ENCODE peak calls at places on chromosomes 11 and 22, in eight cellular contexts. One of them, this sample, is unnamed.

GRCh38 chr11:83006877-83007330 is 64.8 kb downstream of the RAB30 start:
- DNase-seq in HEK293T: no peak
- DNase-seq in head of caudate nucleus: no peak
- DNase-seq in activated T-cell treated with anti-CD3 and anti-CD28 coated beads for 4 hours: no peak
- DNase-seq in RPMI8226: peak
- DNase-seq in AML-193: no peak
- DNase-seq in HCEC 1CT: no peak
- DNase-seq in stimulated activated CD4-positive, alpha-beta T cell treated with anti-CD3 and anti-CD28 coated beads, Interleukin-4, amount 100 ng/mL, for 48 hours: no peak
- DNase-seq in this sample: no peak

GRCh38 chr11:895331-896223 is 15.0 kb downstream of the CHID1 start:
- DNase-seq in HEK293T: no peak
- DNase-seq in head of caudate nucleus: no peak
- DNase-seq in activated T-cell treated with anti-CD3 and anti-CD28 coated beads for 4 hours: no peak
- DNase-seq in RPMI8226: no peak
- DNase-seq in AML-193: no peak
- DNase-seq in HCEC 1CT: no peak
- DNase-seq in stimulated activated CD4-positive, alpha-beta T cell treated with anti-CD3 and anti-CD28 coated beads, Interleukin-4, amount 100 ng/mL, for 48 hours: no peak
- DNase-seq in this sample: no peak

GRCh38 chr22:49906799-49907290 is 11.4 kb downstream of the ALG12 start:
- DNase-seq in HEK293T: no peak
- DNase-seq in head of caudate nucleus: no peak
- DNase-seq in activated T-cell treated with anti-CD3 and anti-CD28 coated beads for 4 hours: no peak
- DNase-seq in RPMI8226: no peak
- DNase-seq in AML-193: no peak
- DNase-seq in HCEC 1CT: no peak
- DNase-seq in stimulated activated CD4-positive, alpha-beta T cell treated with anti-CD3 and anti-CD28 coated beads, Interleukin-4, amount 100 ng/mL, for 48 hours: no peak
- DNase-seq in this sample: no peak

GRCh38 chr11:1718326-1718725 is 21.3 kb downstream of the KRTAP5-6 start:
- DNase-seq in HEK293T: no peak
- DNase-seq in head of caudate nucleus: no peak
- DNase-seq in activated T-cell treated with anti-CD3 and anti-CD28 coated beads for 4 hours: no peak
- DNase-seq in RPMI8226: no peak
- DNase-seq in AML-193: no peak
- DNase-seq in HCEC 1CT: no peak
- DNase-seq in stimulated activated CD4-positive, alpha-beta T cell treated with anti-CD3 and anti-CD28 coated beads, Interleukin-4, amount 100 ng/mL, for 48 hours: no peak
- DNase-seq in this sample: no peak

GRCh38 chr11:118046964-118047700 is 29.7 kb upstream of the TMPRSS4 start:
- DNase-seq in HEK293T: no peak
- DNase-seq in head of caudate nucleus: no peak
- DNase-seq in activated T-cell treated with anti-CD3 and anti-CD28 coated beads for 4 hours: no peak
- DNase-seq in RPMI8226: no peak
- DNase-seq in AML-193: no peak
- DNase-seq in HCEC 1CT: no peak
- DNase-seq in stimulated activated CD4-positive, alpha-beta T cell treated with anti-CD3 and anti-CD28 coated beads, Interleukin-4, amount 100 ng/mL, for 48 hours: no peak
- DNase-seq in this sample: no peak

GRCh38 chr11:69811431-69811830 is 7.8 kb downstream of the FGF3 start:
- DNase-seq in HEK293T: no peak
- DNase-seq in head of caudate nucleus: no peak
- DNase-seq in activated T-cell treated with anti-CD3 and anti-CD28 coated beads for 4 hours: no peak
- DNase-seq in RPMI8226: no peak
- DNase-seq in AML-193: no peak
- DNase-seq in HCEC 1CT: no peak
- DNase-seq in stimulated activated CD4-positive, alpha-beta T cell treated with anti-CD3 and anti-CD28 coated beads, Interleukin-4, amount 100 ng/mL, for 48 hours: no peak
- DNase-seq in this sample: no peak

GRCh38 chr22:21971858-21972275 is 10.7 kb downstream of the TOP3B start:
- DNase-seq in HEK293T: no peak
- DNase-seq in head of caudate nucleus: no peak
- DNase-seq in activated T-cell treated with anti-CD3 and anti-CD28 coated beads for 4 hours: no peak
- DNase-seq in RPMI8226: no peak
- DNase-seq in AML-193: no peak
- DNase-seq in HCEC 1CT: no peak
- DNase-seq in stimulated activated CD4-positive, alpha-beta T cell treated with anti-CD3 and anti-CD28 coated beads, Interleukin-4, amount 100 ng/mL, for 48 hours: no peak
- DNase-seq in this sample: no peak

GRCh38 chr11:61659413-61660196 is 20.6 kb upstream of the DAGLA start:
- DNase-seq in HEK293T: no peak
- DNase-seq in head of caudate nucleus: no peak
- DNase-seq in activated T-cell treated with anti-CD3 and anti-CD28 coated beads for 4 hours: no peak
- DNase-seq in RPMI8226: no peak
- DNase-seq in AML-193: no peak
- DNase-seq in HCEC 1CT: no peak
- DNase-seq in stimulated activated CD4-positive, alpha-beta T cell treated with anti-CD3 and anti-CD28 coated beads, Interleukin-4, amount 100 ng/mL, for 48 hours: no peak
- DNase-seq in this sample: no peak

GRCh38 chr11:269146-269890 is 8.9 kb upstream of the NLRP6 start:
- DNase-seq in HEK293T: no peak
- DNase-seq in head of caudate nucleus: peak
- DNase-seq in activated T-cell treated with anti-CD3 and anti-CD28 coated beads for 4 hours: no peak
- DNase-seq in RPMI8226: peak
- DNase-seq in AML-193: peak
- DNase-seq in HCEC 1CT: no peak
- DNase-seq in stimulated activated CD4-positive, alpha-beta T cell treated with anti-CD3 and anti-CD28 coated beads, Interleukin-4, amount 100 ng/mL, for 48 hours: no peak
- DNase-seq in this sample: peak

GRCh38 chr11:27228891-27229290 is 134.1 kb downstream of the CCDC34 start:
- DNase-seq in HEK293T: no peak
- DNase-seq in head of caudate nucleus: no peak
- DNase-seq in activated T-cell treated with anti-CD3 and anti-CD28 coated beads for 4 hours: no peak
- DNase-seq in RPMI8226: no peak
- DNase-seq in AML-193: no peak
- DNase-seq in HCEC 1CT: no peak
- DNase-seq in stimulated activated CD4-positive, alpha-beta T cell treated with anti-CD3 and anti-CD28 coated beads, Interleukin-4, amount 100 ng/mL, for 48 hours: no peak
- DNase-seq in this sample: peak

GRCh38 chr11:47573321-47573720 is 5.4 kb downstream of the KBTBD4 start:
- DNase-seq in HEK293T: no peak
- DNase-seq in head of caudate nucleus: peak
- DNase-seq in activated T-cell treated with anti-CD3 and anti-CD28 coated beads for 4 hours: no peak
- DNase-seq in RPMI8226: no peak
- DNase-seq in AML-193: no peak
- DNase-seq in HCEC 1CT: no peak
- DNase-seq in stimulated activated CD4-positive, alpha-beta T cell treated with anti-CD3 and anti-CD28 coated beads, Interleukin-4, amount 100 ng/mL, for 48 hours: no peak
- DNase-seq in this sample: no peak

GRCh38 chr11:76620471-76620870 is 50.1 kb downstream of the LRRC32 start:
- DNase-seq in HEK293T: no peak
- DNase-seq in head of caudate nucleus: no peak
- DNase-seq in activated T-cell treated with anti-CD3 and anti-CD28 coated beads for 4 hours: no peak
- DNase-seq in RPMI8226: no peak
- DNase-seq in AML-193: no peak
- DNase-seq in HCEC 1CT: peak
- DNase-seq in stimulated activated CD4-positive, alpha-beta T cell treated with anti-CD3 and anti-CD28 coated beads, Interleukin-4, amount 100 ng/mL, for 48 hours: no peak
- DNase-seq in this sample: peak

GRCh38 chr22:33007485-33007884 is 50.7 kb downstream of the SYN3 start:
- DNase-seq in HEK293T: no peak
- DNase-seq in head of caudate nucleus: no peak
- DNase-seq in activated T-cell treated with anti-CD3 and anti-CD28 coated beads for 4 hours: no peak
- DNase-seq in RPMI8226: no peak
- DNase-seq in AML-193: no peak
- DNase-seq in HCEC 1CT: no peak
- DNase-seq in stimulated activated CD4-positive, alpha-beta T cell treated with anti-CD3 and anti-CD28 coated beads, Interleukin-4, amount 100 ng/mL, for 48 hours: no peak
- DNase-seq in this sample: no peak

GRCh38 chr11:68916439-68916838 is 12.7 kb downstream of the IGHMBP2 start:
- DNase-seq in HEK293T: no peak
- DNase-seq in head of caudate nucleus: no peak
- DNase-seq in activated T-cell treated with anti-CD3 and anti-CD28 coated beads for 4 hours: no peak
- DNase-seq in RPMI8226: no peak
- DNase-seq in AML-193: no peak
- DNase-seq in HCEC 1CT: no peak
- DNase-seq in stimulated activated CD4-positive, alpha-beta T cell treated with anti-CD3 and anti-CD28 coated beads, Interleukin-4, amount 100 ng/mL, for 48 hours: no peak
- DNase-seq in this sample: no peak

GRCh38 chr11:118618115-118618990 is 10.9 kb downstream of the PHLDB1 start:
- DNase-seq in HEK293T: no peak
- DNase-seq in head of caudate nucleus: peak
- DNase-seq in activated T-cell treated with anti-CD3 and anti-CD28 coated beads for 4 hours: no peak
- DNase-seq in RPMI8226: no peak
- DNase-seq in AML-193: no peak
- DNase-seq in HCEC 1CT: peak
- DNase-seq in stimulated activated CD4-positive, alpha-beta T cell treated with anti-CD3 and anti-CD28 coated beads, Interleukin-4, amount 100 ng/mL, for 48 hours: no peak
- DNase-seq in this sample: peak

GRCh38 chr22:42461511-42461910 is 29.3 kb upstream of the NFAM1 start:
- DNase-seq in HEK293T: no peak
- DNase-seq in head of caudate nucleus: no peak
- DNase-seq in activated T-cell treated with anti-CD3 and anti-CD28 coated beads for 4 hours: no peak
- DNase-seq in RPMI8226: peak
- DNase-seq in AML-193: no peak
- DNase-seq in HCEC 1CT: no peak
- DNase-seq in stimulated activated CD4-positive, alpha-beta T cell treated with anti-CD3 and anti-CD28 coated beads, Interleukin-4, amount 100 ng/mL, for 48 hours: no peak
- DNase-seq in this sample: no peak

GRCh38 chr11:120260616-120261015 is 20.7 kb downstream of the POU2F3 start:
- DNase-seq in HEK293T: no peak
- DNase-seq in head of caudate nucleus: no peak
- DNase-seq in activated T-cell treated with anti-CD3 and anti-CD28 coated beads for 4 hours: no peak
- DNase-seq in RPMI8226: no peak
- DNase-seq in AML-193: no peak
- DNase-seq in HCEC 1CT: no peak
- DNase-seq in stimulated activated CD4-positive, alpha-beta T cell treated with anti-CD3 and anti-CD28 coated beads, Interleukin-4, amount 100 ng/mL, for 48 hours: no peak
- DNase-seq in this sample: no peak

GRCh38 chr11:3201677-3202181 is 16.9 kb downstream of the MRGPRG start:
- DNase-seq in HEK293T: no peak
- DNase-seq in head of caudate nucleus: peak
- DNase-seq in activated T-cell treated with anti-CD3 and anti-CD28 coated beads for 4 hours: no peak
- DNase-seq in RPMI8226: no peak
- DNase-seq in AML-193: no peak
- DNase-seq in HCEC 1CT: no peak
- DNase-seq in stimulated activated CD4-positive, alpha-beta T cell treated with anti-CD3 and anti-CD28 coated beads, Interleukin-4, amount 100 ng/mL, for 48 hours: no peak
- DNase-seq in this sample: no peak

GRCh38 chr11:122246885-122247284 is 130.9 kb upstream of the BLID start:
- DNase-seq in HEK293T: no peak
- DNase-seq in head of caudate nucleus: no peak
- DNase-seq in activated T-cell treated with anti-CD3 and anti-CD28 coated beads for 4 hours: no peak
- DNase-seq in RPMI8226: no peak
- DNase-seq in AML-193: no peak
- DNase-seq in HCEC 1CT: peak
- DNase-seq in stimulated activated CD4-positive, alpha-beta T cell treated with anti-CD3 and anti-CD28 coated beads, Interleukin-4, amount 100 ng/mL, for 48 hours: no peak
- DNase-seq in this sample: no peak

This sample was measured in MCF 10A.